ENCODE peak calls at places on chromosomes 5 and 9, in ten cellular contexts. T, J, K, D, O, Q, U, V, G and F are unnamed samples.

GRCh38 chr9:100641166-100641565 is 63.3 kb downstream of the CAVIN4 start:
- DNase-seq in Q (no peak), V (no peak), T (no peak), K (no peak), J (no peak), D (no peak), O (no peak), G (no peak), U (no peak), F (no peak)

GRCh38 chr9:136790640-136791465 is at the start of gene TMEM141:
- DNase-seq in J (peak; percentile 95), D (peak; percentile 98), U (peak; percentile 100), O (peak; percentile 94), V (peak; percentile 99), Q (peak; percentile 99), T (peak; percentile 100), K (peak; percentile 100), G (peak; percentile 100), F (peak; percentile 100)

GRCh38 chr5:167837127-167837526 is 454.3 kb upstream of the WWC1 start:
- DNase-seq in U (peak; percentile 72), O (no peak), V (no peak), G (no peak), K (no peak), Q (no peak), D (no peak), J (no peak), T (no peak), F (no peak)

GRCh38 chr5:39005566-39006232 is 68.5 kb downstream of the RICTOR start:
- DNase-seq in Q (no peak), K (no peak), J (peak; percentile 55), G (no peak), T (no peak), U (peak; percentile 34), D (peak; percentile 35), O (no peak), V (no peak), F (no peak)

GRCh38 chr5:73327908-73328455 is 120.6 kb downstream of the FOXD1 start:
- DNase-seq in K (no peak), J (peak; percentile 78), Q (peak; percentile 35), O (no peak), T (no peak), V (no peak), G (no peak), D (no peak), U (peak; percentile 64), F (peak; percentile 69)

GRCh38 chr9:88808761-88809370 is 182.4 kb upstream of the S1PR3 start:
- DNase-seq in U (no peak), Q (no peak), K (no peak), O (no peak), T (no peak), J (no peak), V (no peak), G (no peak), D (no peak), F (no peak)

GRCh38 chr9:107929439-107929838 is 439.9 kb upstream of the KLF4 start:
- DNase-seq in O (no peak), U (peak; percentile 72), K (no peak), Q (no peak), V (no peak), T (no peak), J (no peak), G (no peak), D (peak; percentile 75), F (peak; percentile 52)

GRCh38 chr5:138824924-138825863 is 49.9 kb downstream of the LRRTM2 start:
- DNase-seq in G (no peak), Q (peak; percentile 8), O (no peak), D (peak; percentile 44), V (no peak), T (no peak), U (peak; percentile 13), J (no peak), K (no peak), F (no peak)